ENCODE peak calls at places on chromosomes 12 and 14, in six cellular contexts. One of them, this sample, is unnamed.

GRCh38 chr12:39692258-39692853 is 72.8 kb upstream of the ABCD2 start:
- DNase-seq in AG09309: no peak
- DNase-seq in PC-3: peak
- DNase-seq in lower lobe of right lung: no peak
- DNase-seq in foreskin fibroblast: no peak
- DNase-seq in cardiac muscle cell: peak
- DNase-seq in this sample: no peak

GRCh38 chr14:54152351-54152750 is 195.7 kb upstream of the BMP4 start:
- DNase-seq in AG09309: no peak
- DNase-seq in cardiac muscle cell: no peak
- DNase-seq in lower lobe of right lung: no peak
- DNase-seq in foreskin fibroblast: no peak
- DNase-seq in PC-3: no peak
- DNase-seq in this sample: no peak

GRCh38 chr14:77589099-77589498 is 27.3 kb downstream of the SPTLC2 start:
- DNase-seq in lower lobe of right lung: no peak
- DNase-seq in foreskin fibroblast: no peak
- DNase-seq in PC-3: no peak
- DNase-seq in cardiac muscle cell: no peak
- DNase-seq in AG09309: no peak
- DNase-seq in this sample: no peak

GRCh38 chr12:49054096-49054495 is 6.5 kb downstream of the KMT2D start:
- DNase-seq in PC-3: no peak
- DNase-seq in lower lobe of right lung: no peak
- DNase-seq in AG09309: no peak
- DNase-seq in foreskin fibroblast: no peak
- DNase-seq in cardiac muscle cell: no peak
- DNase-seq in this sample: no peak

GRCh38 chr12:76020731-76021672 is 10.6 kb downstream of the PHLDA1 start:
- DNase-seq in cardiac muscle cell: peak
- DNase-seq in lower lobe of right lung: no peak
- DNase-seq in PC-3: peak
- DNase-seq in foreskin fibroblast: peak
- DNase-seq in AG09309: peak
- DNase-seq in this sample: no peak

GRCh38 chr14:49977126-49977841 is 84.4 kb downstream of the ARF6 start:
- DNase-seq in foreskin fibroblast: no peak
- DNase-seq in AG09309: no peak
- DNase-seq in PC-3: no peak
- DNase-seq in lower lobe of right lung: no peak
- DNase-seq in cardiac muscle cell: no peak
- DNase-seq in this sample: no peak

GRCh38 chr12:41709463-41710285 is 435.0 kb downstream of the GXYLT1 start:
- DNase-seq in cardiac muscle cell: no peak
- DNase-seq in foreskin fibroblast: no peak
- DNase-seq in lower lobe of right lung: no peak
- DNase-seq in AG09309: no peak
- DNase-seq in PC-3: no peak
- DNase-seq in this sample: no peak

GRCh38 chr14:68779761-68780323 is 13.0 kb downstream of the ZFP36L1 start:
- DNase-seq in foreskin fibroblast: peak
- DNase-seq in cardiac muscle cell: peak
- DNase-seq in PC-3: peak
- DNase-seq in AG09309: peak
- DNase-seq in lower lobe of right lung: no peak
- DNase-seq in this sample: no peak

GRCh38 chr14:99543369-99543768 is 60.6 kb downstream of the CCDC85C start:
- DNase-seq in cardiac muscle cell: no peak
- DNase-seq in foreskin fibroblast: no peak
- DNase-seq in lower lobe of right lung: no peak
- DNase-seq in AG09309: no peak
- DNase-seq in PC-3: no peak
- DNase-seq in this sample: no peak

GRCh38 chr12:92696240-92696639 is 6.5 kb upstream of the PLEKHG7 start:
- DNase-seq in PC-3: no peak
- DNase-seq in foreskin fibroblast: peak
- DNase-seq in AG09309: peak
- DNase-seq in cardiac muscle cell: peak
- DNase-seq in lower lobe of right lung: peak
- DNase-seq in this sample: no peak

GRCh38 chr12:106416273-106416672 is 58.7 kb downstream of the POLR3B start:
- DNase-seq in cardiac muscle cell: peak
- DNase-seq in lower lobe of right lung: no peak
- DNase-seq in PC-3: no peak
- DNase-seq in AG09309: no peak
- DNase-seq in foreskin fibroblast: peak
- DNase-seq in this sample: no peak

GRCh38 chr12:16324300-16324699 is 23.1 kb upstream of the MGST1 start:
- DNase-seq in foreskin fibroblast: no peak
- DNase-seq in lower lobe of right lung: no peak
- DNase-seq in PC-3: no peak
- DNase-seq in AG09309: no peak
- DNase-seq in cardiac muscle cell: no peak
- DNase-seq in this sample: no peak

GRCh38 chr14:95683793-95684192 is 2.4 kb upstream of the TCL1B start:
- DNase-seq in lower lobe of right lung: no peak
- DNase-seq in foreskin fibroblast: no peak
- DNase-seq in cardiac muscle cell: no peak
- DNase-seq in PC-3: peak
- DNase-seq in AG09309: no peak
- DNase-seq in this sample: no peak

GRCh38 chr12:9951026-9951652 is 19.0 kb upstream of the CLEC2A start:
- DNase-seq in AG09309: no peak
- DNase-seq in PC-3: no peak
- DNase-seq in lower lobe of right lung: no peak
- DNase-seq in cardiac muscle cell: no peak
- DNase-seq in foreskin fibroblast: no peak
- DNase-seq in this sample: no peak

GRCh38 chr12:120820885-120821510 is 83.2 kb downstream of the SPPL3 start:
- DNase-seq in cardiac muscle cell: no peak
- DNase-seq in AG09309: no peak
- DNase-seq in lower lobe of right lung: no peak
- DNase-seq in PC-3: no peak
- DNase-seq in foreskin fibroblast: no peak
- DNase-seq in this sample: no peak

GRCh38 chr14:90522585-90523191 is 125.9 kb downstream of the CALM1 start:
- DNase-seq in AG09309: no peak
- DNase-seq in foreskin fibroblast: no peak
- DNase-seq in cardiac muscle cell: peak
- DNase-seq in PC-3: peak
- DNase-seq in lower lobe of right lung: peak
- DNase-seq in this sample: no peak

GRCh38 chr12:53611304-53611703 is 14.9 kb downstream of the ATF7 start:
- DNase-seq in lower lobe of right lung: no peak
- DNase-seq in AG09309: no peak
- DNase-seq in foreskin fibroblast: no peak
- DNase-seq in cardiac muscle cell: no peak
- DNase-seq in PC-3: no peak
- DNase-seq in this sample: no peak

GRCh38 chr12:100427078-100427477 is 46.6 kb upstream of the NR1H4 start:
- DNase-seq in PC-3: peak
- DNase-seq in lower lobe of right lung: no peak
- DNase-seq in AG09309: peak
- DNase-seq in cardiac muscle cell: peak
- DNase-seq in foreskin fibroblast: peak
- DNase-seq in this sample: no peak

GRCh38 chr14:96929969-96930368 is 132.8 kb downstream of the VRK1 start:
- DNase-seq in cardiac muscle cell: no peak
- DNase-seq in PC-3: no peak
- DNase-seq in AG09309: no peak
- DNase-seq in lower lobe of right lung: no peak
- DNase-seq in foreskin fibroblast: no peak
- DNase-seq in this sample: no peak

GRCh38 chr12:12008232-12008850 is 62.4 kb upstream of the BCL2L14 start:
- DNase-seq in lower lobe of right lung: no peak
- DNase-seq in AG09309: no peak
- DNase-seq in cardiac muscle cell: peak
- DNase-seq in foreskin fibroblast: no peak
- DNase-seq in PC-3: no peak
- DNase-seq in this sample: no peak
- TF ChIP-seq CTCF in lower lobe of right lung: peak
- TF ChIP-seq CTCF in AG09309: peak
- TF ChIP-seq CTCF in cardiac muscle cell: peak
- TF ChIP-seq CTCF in foreskin fibroblast: peak
- TF ChIP-seq CTCF in PC-3: peak
- TF ChIP-seq CTCF in this sample: peak

DNA sequence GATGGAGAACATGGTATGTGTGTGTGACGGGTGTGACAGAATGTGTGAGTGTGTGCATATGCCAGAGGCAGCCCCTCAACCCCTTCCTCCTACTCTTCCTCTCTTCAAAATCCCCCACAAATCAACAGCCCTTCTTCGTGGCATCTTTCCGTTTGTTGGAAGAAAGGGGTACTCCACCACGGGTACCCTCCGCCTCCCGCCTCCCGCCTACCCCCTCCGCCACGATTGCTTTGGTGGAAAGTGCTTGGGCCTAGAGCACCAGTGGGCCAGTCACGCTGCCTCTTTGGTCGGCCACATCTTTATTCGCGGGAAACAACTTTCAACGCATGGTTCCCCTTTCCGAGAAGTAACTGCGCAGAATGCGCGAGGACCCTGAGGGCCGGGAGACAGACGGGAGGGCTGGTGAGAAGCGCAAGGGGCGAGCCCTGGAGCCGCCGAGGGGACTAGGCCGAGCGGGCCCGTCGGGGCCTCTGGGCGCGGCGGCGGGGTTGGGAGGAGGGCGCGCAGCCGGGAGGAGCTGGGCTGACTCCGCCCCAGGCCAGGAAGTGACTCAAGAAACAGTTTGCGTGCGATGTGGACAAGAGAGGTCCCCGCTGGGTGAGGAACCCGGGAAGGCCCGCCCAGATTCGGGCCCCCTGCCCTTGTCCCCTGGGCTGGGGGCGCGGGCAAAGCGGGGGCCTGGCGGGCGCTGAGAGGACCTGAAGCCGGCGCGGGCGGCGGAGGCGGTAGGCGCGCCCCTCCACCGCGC is at the start of the genes CBLN3 and KHNYN:
- DNase-seq in cardiac muscle cell: peak
- DNase-seq in foreskin fibroblast: peak
- DNase-seq in lower lobe of right lung: peak
- DNase-seq in AG09309: peak
- DNase-seq in PC-3: peak
- DNase-seq in this sample: peak
- TF ChIP-seq CTCF in cardiac muscle cell: no peak
- TF ChIP-seq CTCF in foreskin fibroblast: no peak
- TF ChIP-seq CTCF in lower lobe of right lung: no peak
- TF ChIP-seq CTCF in AG09309: no peak
- TF ChIP-seq CTCF in PC-3: no peak
- TF ChIP-seq CTCF in this sample: no peak

GRCh38 chr14:75831971-75832370 is 149.8 kb downstream of the TGFB3 start:
- DNase-seq in AG09309: no peak
- DNase-seq in lower lobe of right lung: no peak
- DNase-seq in PC-3: peak
- DNase-seq in foreskin fibroblast: peak
- DNase-seq in cardiac muscle cell: no peak
- DNase-seq in this sample: no peak

GRCh38 chr14:75833326-75834020 is 148.3 kb downstream of the TGFB3 start:
- DNase-seq in foreskin fibroblast: no peak
- DNase-seq in cardiac muscle cell: no peak
- DNase-seq in PC-3: no peak
- DNase-seq in AG09309: no peak
- DNase-seq in lower lobe of right lung: no peak
- DNase-seq in this sample: no peak

GRCh38 chr14:75837151-75837787 is 144.5 kb downstream of the TGFB3 start:
- DNase-seq in cardiac muscle cell: peak
- DNase-seq in foreskin fibroblast: peak
- DNase-seq in lower lobe of right lung: no peak
- DNase-seq in AG09309: no peak
- DNase-seq in PC-3: peak
- DNase-seq in this sample: no peak

GRCh38 chr14:75832621-75833297 is 149.0 kb downstream of the TGFB3 start:
- DNase-seq in cardiac muscle cell: peak
- DNase-seq in PC-3: peak
- DNase-seq in foreskin fibroblast: peak
- DNase-seq in lower lobe of right lung: no peak
- DNase-seq in AG09309: peak
- DNase-seq in this sample: no peak

DNA sequence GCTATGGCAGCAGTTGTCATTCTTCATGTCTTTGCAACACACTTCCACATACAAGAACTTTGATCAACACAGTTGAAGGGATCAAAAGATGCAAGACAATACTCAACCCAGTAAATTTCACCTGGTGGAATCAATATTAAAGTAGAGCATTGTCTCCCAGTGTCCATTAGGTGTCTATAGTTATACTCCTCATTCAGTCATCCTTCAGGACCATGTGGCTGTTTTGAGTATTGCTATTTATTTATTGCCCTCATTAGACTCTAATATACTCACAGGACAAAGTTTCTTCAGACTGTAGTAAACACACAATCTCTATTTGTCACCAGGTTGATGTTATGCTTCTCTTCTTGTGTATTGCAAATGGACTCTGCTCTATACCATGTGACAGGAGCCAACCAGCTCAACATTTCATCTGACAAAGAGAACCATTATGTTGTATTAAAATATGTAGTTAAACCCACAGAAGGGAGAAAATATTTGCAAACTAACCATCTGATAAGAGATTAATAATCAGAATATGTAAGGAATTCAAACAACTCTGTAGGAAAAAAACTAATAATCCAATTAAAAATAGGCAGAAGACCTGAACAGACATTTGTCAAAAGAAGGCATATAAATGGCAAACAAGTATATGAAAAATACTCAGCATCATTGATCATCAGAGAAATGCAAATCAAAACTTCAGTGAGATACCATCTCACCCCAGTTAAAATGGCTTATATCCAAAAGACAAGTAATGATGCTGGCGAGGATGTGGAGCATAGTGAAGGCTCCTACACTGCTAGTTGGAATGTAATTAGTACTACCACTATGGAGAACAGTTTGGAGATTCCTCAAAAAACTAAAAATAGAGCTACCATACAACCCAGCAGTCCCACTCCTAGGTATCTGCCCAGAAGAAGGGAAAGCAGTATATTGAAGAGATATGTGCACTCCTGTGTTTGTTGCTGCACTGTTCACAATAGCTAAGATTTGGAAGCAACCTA is 146.3 kb downstream of the TGFB3 start:
- DNase-seq in lower lobe of right lung: no peak
- DNase-seq in PC-3: no peak
- DNase-seq in cardiac muscle cell: no peak
- DNase-seq in AG09309: no peak
- DNase-seq in foreskin fibroblast: no peak
- DNase-seq in this sample: no peak
- TF ChIP-seq CTCF in lower lobe of right lung: no peak
- TF ChIP-seq CTCF in PC-3: peak
- TF ChIP-seq CTCF in cardiac muscle cell: no peak
- TF ChIP-seq CTCF in AG09309: no peak
- TF ChIP-seq CTCF in foreskin fibroblast: no peak
- TF ChIP-seq CTCF in this sample: no peak

GRCh38 chr12:116615141-116615861 is 56.1 kb downstream of the MAP1LC3B2 start:
- DNase-seq in foreskin fibroblast: no peak
- DNase-seq in cardiac muscle cell: no peak
- DNase-seq in lower lobe of right lung: no peak
- DNase-seq in PC-3: no peak
- DNase-seq in AG09309: no peak
- DNase-seq in this sample: no peak
- TF ChIP-seq CTCF in foreskin fibroblast: no peak
- TF ChIP-seq CTCF in cardiac muscle cell: no peak
- TF ChIP-seq CTCF in lower lobe of right lung: no peak
- TF ChIP-seq CTCF in PC-3: no peak
- TF ChIP-seq CTCF in AG09309: no peak
- TF ChIP-seq CTCF in this sample: no peak